ENCODE peak calls at places on chromosomes 16 and 17, in five cellular contexts. X, O, J, F and P are unnamed samples.

GRCh38 chr17:76982408-76983074 is 114.3 kb downstream of the MGAT5B start:
- DNase-seq in X (no peak), O (peak), J (no peak), F (no peak), P (no peak)

GRCh38 chr17:43900858-43901754 is 6.2 kb downstream of the MPP2 start:
- DNase-seq in X (no peak), O (no peak), J (no peak), F (no peak), P (no peak)

GRCh38 chr17:40346061-40346767 is 18.3 kb downstream of the GJD3 start:
- DNase-seq in X (no peak), O (no peak), J (no peak), F (no peak), P (no peak)

GRCh38 chr16:69340095-69340644 is 598 bp downstream of the NIP7 start:
- DNase-seq in X (no peak), O (no peak), J (no peak), F (peak), P (no peak)

GRCh38 chr17:9024497-9024896 is 3.2 kb downstream of the NTN1 start:
- DNase-seq in X (no peak), O (no peak), J (peak), F (no peak), P (no peak)

GRCh38 chr17:45705123-45706009 is 78.8 kb upstream of the CRHR1 start:
- DNase-seq in X (no peak), O (no peak), J (no peak), F (peak), P (no peak)

GRCh38 chr17:38333635-38334295 is 10.0 kb downstream of the GPR179 start:
- DNase-seq in X (no peak), O (peak), J (peak), F (peak), P (no peak)

GRCh38 chr16:89011909-89012621 is 35.1 kb upstream of the CBFA2T3 start:
- DNase-seq in X (no peak), O (no peak), J (no peak), F (no peak), P (no peak)

GRCh38 chr17:42809250-42809649 is 10.6 kb downstream of the CNTD1 start:
- DNase-seq in X (no peak), O (no peak), J (no peak), F (peak), P (peak)

GRCh38 chr16:12245923-12246290 is 269.4 kb downstream of the SNX29 start:
- DNase-seq in X (no peak), O (no peak), J (no peak), F (no peak), P (no peak)

GRCh38 chr17:34337701-34338100 is 18.5 kb downstream of the CCL8 start:
- DNase-seq in X (no peak), O (no peak), J (no peak), F (no peak), P (no peak)

GRCh38 chr17:33209671-33210070 is 83.4 kb downstream of the ASIC2 start:
- DNase-seq in X (no peak), O (no peak), J (no peak), F (no peak), P (no peak)

GRCh38 chr16:48720266-48720665 is 110.3 kb upstream of the N4BP1 start:
- DNase-seq in X (no peak), O (no peak), J (peak), F (no peak), P (no peak)

GRCh38 chr16:88415381-88416323 is 32.9 kb downstream of the ZNF469 start:
- DNase-seq in X (no peak), O (no peak), J (no peak), F (no peak), P (no peak)

GRCh38 chr17:6755281-6755680 is 565 bp upstream of the XAF1 start:
- DNase-seq in X (no peak), O (no peak), J (peak), F (peak), P (peak)

GRCh38 chr16:79437764-79438728 is 162.5 kb downstream of the MAF start:
- DNase-seq in X (no peak), O (no peak), J (peak), F (no peak), P (no peak)